ENCODE peak calls at places on chromosome 22, in ten cellular contexts. K is A549; L is H1; B is MM.1S; V is suprapubic skin; H is Caco-2; D is fibroblast of lung; O is naive thymus-derived CD4-positive, alpha-beta T cell; G is BJ; M is AG04450. E is an unnamed sample.

GRCh38 chr22:25844601-25845000 is 102.6 kb downstream of the MYO18B start:
- DNase-seq in H (no peak), L (no peak), B (no peak), G (no peak), V (no peak), D (no peak), O (no peak), K (no peak), M (no peak), E (no peak)

GRCh38 chr22:44336962-44337657 is 24.4 kb upstream of the SHISAL1 start:
- DNase-seq in B (no peak), H (no peak), G (no peak), V (no peak), O (no peak), L (no peak), D (no peak), M (no peak), K (no peak), E (no peak)

GRCh38 chr22:22520020-22520656 is at the start of gene ZNF280A:
- DNase-seq in V (no peak), B (no peak), K (peak), G (no peak), L (no peak), O (no peak), M (no peak), H (peak), D (no peak), E (peak)

GRCh38 chr22:30008401-30008800 is 71.9 kb upstream of the HORMAD2 start:
- DNase-seq in O (no peak), H (no peak), B (no peak), L (no peak), M (no peak), G (no peak), K (no peak), D (no peak), V (no peak), E (no peak)

GRCh38 chr22:31218565-31219262 is 6.6 kb downstream of the LIMK2 start:
- DNase-seq in L (no peak), D (no peak), H (no peak), K (no peak), O (no peak), B (no peak), M (no peak), V (no peak), G (no peak), E (no peak)

GRCh38 chr22:45073064-45073463 is 63.3 kb upstream of the PHF21B start:
- DNase-seq in V (no peak), M (no peak), L (no peak), O (no peak), H (no peak), K (no peak), D (no peak), G (no peak), B (no peak), E (no peak)

GRCh38 chr22:50236731-50237409 is 8.0 kb downstream of the TUBGCP6 start:
- DNase-seq in D (no peak), G (no peak), M (no peak), O (no peak), H (no peak), K (peak), L (peak), B (peak), V (no peak), E (no peak)

GRCh38 chr22:31344369-31345330 is 1.5 kb downstream of the PATZ1 start:
- DNase-seq in O (peak), G (no peak), V (peak), B (no peak), L (peak), K (no peak), M (no peak), H (no peak), D (peak), E (peak)

GRCh38 chr22:41285441-41285819 is 557 bp downstream of the RANGAP1 start:
- DNase-seq in G (no peak), D (peak), K (no peak), H (peak), M (peak), L (peak), V (peak), B (peak), O (peak), E (peak)

GRCh38 chr22:45878901-45879551 is 97.9 kb downstream of the WNT7B start:
- DNase-seq in B (no peak), H (no peak), V (peak), D (no peak), K (no peak), M (no peak), L (peak), O (no peak), G (no peak), E (no peak)

GRCh38 chr22:19984201-19984753 is 32.3 kb downstream of the ARVCF start:
- DNase-seq in M (peak), O (no peak), D (peak), V (no peak), G (no peak), L (no peak), B (peak), H (no peak), K (peak), E (peak)
- H3K4me3 ChIP-seq in M (no peak), O (no peak), D (no peak), V (no peak), G (no peak), L (no peak), B (no peak), H (no peak), K (no peak), E (no peak)

DNA sequence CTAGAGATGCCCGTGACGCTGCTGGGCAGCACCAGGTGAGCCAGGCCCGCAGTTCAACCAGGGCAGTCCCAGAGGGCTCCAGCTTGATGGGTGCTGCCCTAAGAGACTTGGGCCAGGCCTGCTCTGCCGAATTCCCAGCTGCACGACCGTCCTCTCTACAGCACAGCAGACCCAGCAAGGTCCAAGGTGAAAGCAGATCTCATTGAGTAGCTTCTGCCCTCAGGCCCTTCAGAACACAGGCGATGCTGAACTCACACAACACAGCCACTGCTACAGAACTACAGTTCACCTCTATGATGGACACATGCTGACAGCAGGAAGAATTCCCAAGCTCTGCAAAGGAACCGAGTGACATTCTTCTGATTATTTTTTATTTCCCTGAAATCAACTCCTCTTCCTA is 81.6 kb downstream of the MICAL3 start:
- DNase-seq in G (no peak), M (no peak), V (no peak), O (no peak), L (no peak), K (no peak), D (no peak), H (no peak), B (no peak), E (no peak)
- H3K4me3 ChIP-seq in G (no peak), M (no peak), V (no peak), O (no peak), L (no peak), K (no peak), D (no peak), H (no peak), B (no peak), E (no peak)

GRCh38 chr22:27022256-27022655 is 364.9 kb downstream of the MIAT start:
- DNase-seq in B (no peak), O (no peak), V (no peak), H (no peak), G (no peak), K (peak), M (no peak), D (peak), L (no peak), E (no peak)

GRCh38 chr22:27028093-27028492 is 370.7 kb downstream of the MIAT start:
- DNase-seq in L (no peak), H (no peak), V (no peak), O (no peak), B (no peak), M (no peak), K (no peak), G (no peak), D (no peak), E (no peak)

GRCh38 chr22:27019827-27020226 is 362.4 kb downstream of the MIAT start:
- DNase-seq in D (peak), L (no peak), H (peak), M (no peak), V (no peak), O (no peak), G (no peak), K (peak), B (no peak), E (no peak)

GRCh38 chr22:27024982-27025381 is 367.6 kb downstream of the MIAT start:
- DNase-seq in B (no peak), L (no peak), D (no peak), O (no peak), K (no peak), G (no peak), H (no peak), V (no peak), M (no peak), E (no peak)

DNA sequence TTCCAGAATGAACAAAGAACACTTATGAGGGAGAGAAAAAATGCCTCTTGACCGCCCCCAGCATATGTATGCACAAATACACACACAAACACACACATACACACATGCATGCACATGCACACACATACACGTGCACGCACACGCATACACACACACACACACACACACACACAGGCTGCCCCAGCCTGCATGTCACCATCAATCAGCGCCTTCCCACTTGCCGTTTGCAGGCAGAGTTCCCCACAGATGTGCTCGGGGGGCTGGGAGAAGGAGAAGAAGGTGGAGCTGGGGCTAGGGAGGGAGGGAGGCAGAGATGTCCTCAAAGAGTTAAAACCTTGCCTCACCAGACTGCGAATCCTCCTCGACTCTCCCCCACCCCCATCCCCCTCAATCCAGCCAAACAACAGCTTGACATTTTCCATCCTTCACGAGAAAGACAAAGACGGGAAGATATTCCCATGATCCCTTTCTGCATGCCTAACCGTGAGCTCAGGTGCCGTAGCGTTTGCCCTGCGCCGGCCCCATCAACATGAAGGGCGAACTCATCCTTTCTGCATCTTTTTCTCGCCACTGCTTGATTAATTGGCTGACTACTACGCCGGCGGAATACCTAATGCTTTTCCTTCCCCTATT is 365.5 kb downstream of the MIAT start:
- DNase-seq in G (no peak), D (no peak), L (no peak), K (no peak), M (no peak), H (no peak), V (no peak), B (no peak), O (no peak), E (no peak)
- H3K4me3 ChIP-seq in G (no peak), D (no peak), L (no peak), K (no peak), M (no peak), H (no peak), V (no peak), B (no peak), O (no peak), E (no peak)

DNA sequence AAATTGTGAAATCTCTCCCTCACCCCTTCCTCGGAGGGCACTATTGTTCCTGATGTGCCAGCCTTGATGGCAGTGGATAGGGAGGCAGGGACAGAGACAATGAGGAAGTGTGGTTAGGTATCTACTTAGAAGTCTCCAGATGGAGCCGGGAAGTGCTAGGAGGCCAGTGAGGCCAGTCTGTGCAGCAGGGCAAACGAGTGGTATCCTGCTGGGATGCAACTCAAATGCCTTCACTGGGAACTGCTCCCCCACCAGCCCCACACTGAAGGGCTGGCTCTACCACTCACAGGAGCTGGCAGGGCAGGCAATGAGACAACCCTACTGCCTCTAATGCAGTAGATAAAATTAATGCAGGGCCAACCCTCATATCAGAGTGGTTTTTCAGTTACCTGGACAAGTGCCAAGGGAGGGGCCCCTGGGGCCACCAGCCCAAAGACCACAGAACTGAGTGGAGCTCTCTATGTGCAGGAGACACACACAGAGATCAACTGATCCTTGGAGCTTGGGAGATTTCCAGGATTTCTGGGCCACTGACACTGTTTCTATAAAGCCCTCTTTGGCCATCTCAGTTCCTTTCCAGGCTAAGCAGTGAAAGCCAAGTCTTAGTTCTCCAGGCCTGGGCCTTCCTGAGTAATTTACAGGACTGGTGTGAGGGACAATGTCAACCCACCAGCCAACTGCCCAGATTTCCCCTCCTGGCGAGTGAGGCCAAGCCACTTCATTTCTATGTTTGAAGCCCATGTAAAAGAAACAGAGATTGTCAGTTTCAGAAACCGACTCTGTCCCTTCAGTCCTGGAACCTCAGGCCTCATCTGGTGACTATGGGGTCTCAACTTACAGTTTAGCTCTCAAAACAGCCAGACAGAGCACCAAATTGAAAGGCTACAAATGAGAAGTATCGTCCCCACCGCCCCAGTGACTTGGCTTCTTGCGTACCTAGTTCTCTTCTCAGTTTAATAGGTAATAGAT is 4.1 kb downstream of the MIF start:
- DNase-seq in L (no peak), V (no peak), G (no peak), O (no peak), M (no peak), K (no peak), D (no peak), B (no peak), H (no peak), E (no peak)
- H3K4me3 ChIP-seq in L (no peak), V (no peak), G (no peak), O (no peak), M (no peak), K (no peak), D (no peak), B (no peak), H (no peak), E (no peak)

DNA sequence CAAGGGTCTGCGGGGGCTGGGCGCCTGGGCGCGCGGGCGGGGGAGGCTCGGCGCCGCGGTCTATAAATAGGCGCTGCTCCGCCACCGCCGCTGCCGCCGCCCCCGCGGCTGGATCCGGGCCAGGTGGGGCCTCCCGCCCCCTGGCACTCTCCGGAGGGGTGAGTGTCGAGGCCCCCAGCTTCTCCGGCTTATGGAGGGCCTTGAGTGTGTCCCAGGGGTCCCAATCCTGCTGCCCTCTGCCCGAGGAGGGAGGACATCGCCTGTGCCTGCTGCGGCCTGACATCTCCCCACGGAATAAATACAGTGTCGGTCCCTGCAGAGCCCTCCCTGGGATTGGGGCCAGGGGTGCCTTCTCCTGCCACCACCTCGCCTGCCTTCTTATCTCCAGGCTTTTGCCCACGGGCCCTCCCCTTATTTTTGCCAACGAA is 4.3 kb upstream of the GP1BB start:
- DNase-seq in H (no peak), D (no peak), K (no peak), M (no peak), O (no peak), B (no peak), V (no peak), L (no peak), G (no peak), E (no peak)
- H3K4me3 ChIP-seq in H (no peak), D (no peak), K (peak), M (peak), O (no peak), B (no peak), V (peak), L (no peak), G (peak), E (peak)